ENCODE peak calls at places on chromosomes 2 and 18, in nine cellular contexts. Y is NCI-H345; M is AML-193; O is HEK293T; V is suprapubic skin; W is Peyer's patch; S is fibroblast of lung; D is activated naive CD4-positive, alpha-beta T cell; C is hepatic stellate cell. X is an unnamed sample.

GRCh38 chr2:18674309-18674708 is 84.9 kb upstream of the NT5C1B start:
- DNase-seq in Y (no peak), M (no peak), O (no peak), V (no peak), W (no peak), S (no peak), D (no peak), C (no peak), X (no peak)

GRCh38 chr2:230914886-230915285 is 10.2 kb downstream of the GPR55 start:
- DNase-seq in Y (no peak), M (no peak), O (no peak), V (peak), W (no peak), S (no peak), D (no peak), C (no peak), X (peak)

GRCh38 chr2:235421618-235422017 is 72.2 kb upstream of the AGAP1 start:
- DNase-seq in Y (no peak), M (no peak), O (no peak), V (no peak), W (no peak), S (no peak), D (no peak), C (no peak), X (no peak)

GRCh38 chr2:147937744-147938349 is 82.7 kb downstream of the ORC4 start:
- DNase-seq in Y (peak), M (peak), O (peak), V (no peak), W (peak), S (peak), D (no peak), C (no peak), X (no peak)

GRCh38 chr2:70890469-70891065 is 45.1 kb upstream of the ATP6V1B1 start:
- DNase-seq in Y (no peak), M (no peak), O (no peak), V (no peak), W (no peak), S (no peak), D (no peak), C (no peak), X (no peak)

GRCh38 chr2:181123798-181124217 is 143.4 kb downstream of the UBE2E3 start:
- DNase-seq in Y (no peak), M (peak), O (no peak), V (no peak), W (peak), S (peak), D (peak), C (no peak), X (no peak)

GRCh38 chr2:109342890-109343289 is 213.9 kb downstream of the SH3RF3 start:
- DNase-seq in Y (no peak), M (no peak), O (no peak), V (no peak), W (no peak), S (no peak), D (no peak), C (no peak), X (no peak)

GRCh38 chr2:220318508-220318907 is 691.1 kb downstream of the SLC4A3 start:
- DNase-seq in Y (no peak), M (no peak), O (no peak), V (no peak), W (no peak), S (no peak), D (no peak), C (no peak), X (no peak)

GRCh38 chr18:62744076-62744705 is 28.9 kb downstream of the PHLPP1 start:
- DNase-seq in Y (no peak), M (no peak), O (no peak), V (no peak), W (no peak), S (peak), D (no peak), C (peak), X (peak)

GRCh38 chr2:55311444-55311870 is 42.4 kb upstream of the MTIF2 start:
- DNase-seq in Y (no peak), M (peak), O (peak), V (no peak), W (no peak), S (peak), D (no peak), C (peak), X (no peak)

GRCh38 chr2:177799531-177799930 is 273.0 kb downstream of the PDE11A start:
- DNase-seq in Y (peak), M (peak), O (peak), V (no peak), W (no peak), S (peak), D (no peak), C (no peak), X (no peak)

GRCh38 chr2:73700111-73700510 is 37.0 kb downstream of the TPRKB start:
- DNase-seq in Y (no peak), M (peak), O (no peak), V (no peak), W (no peak), S (no peak), D (no peak), C (no peak), X (no peak)

GRCh38 chr2:10971855-10972348 is 60.2 kb downstream of the KCNF1 start:
- DNase-seq in Y (no peak), M (no peak), O (no peak), V (no peak), W (no peak), S (no peak), D (no peak), C (no peak), X (peak)

GRCh38 chr2:9345997-9346396 is 77.3 kb downstream of the ITGB1BP1 start:
- DNase-seq in Y (no peak), M (no peak), O (no peak), V (no peak), W (no peak), S (no peak), D (no peak), C (no peak), X (no peak)

GRCh38 chr18:22921762-22922161 is 11.4 kb upstream of the RBBP8 start:
- DNase-seq in Y (peak), M (no peak), O (no peak), V (no peak), W (no peak), S (no peak), D (no peak), C (no peak), X (no peak)

GRCh38 chr2:218821605-218822211 is 9.9 kb downstream of the PRKAG3 start:
- DNase-seq in Y (no peak), M (no peak), O (no peak), V (no peak), W (peak), S (no peak), D (no peak), C (no peak), X (no peak)

GRCh38 chr18:35005963-35006577 is 35.1 kb upstream of the MAPRE2 start:
- DNase-seq in Y (peak), M (peak), O (peak), V (no peak), W (no peak), S (peak), D (no peak), C (peak), X (no peak)

GRCh38 chr2:28172114-28172898 is 220.4 kb upstream of the FOSL2 start:
- DNase-seq in Y (no peak), M (no peak), O (no peak), V (no peak), W (peak), S (peak), D (no peak), C (no peak), X (no peak)

GRCh38 chr2:240929364-240930095 is 23.4 kb downstream of the CROCC2 start:
- DNase-seq in Y (no peak), M (no peak), O (no peak), V (peak), W (peak), S (no peak), D (no peak), C (no peak), X (peak)

GRCh38 chr18:33804258-33804657 is 226.2 kb downstream of the ASXL3 start:
- DNase-seq in Y (no peak), M (no peak), O (peak), V (no peak), W (no peak), S (peak), D (no peak), C (no peak), X (no peak)

GRCh38 chr2:238077292-238077691 is 16.5 kb downstream of the SCLY start:
- DNase-seq in Y (no peak), M (no peak), O (no peak), V (no peak), W (no peak), S (no peak), D (no peak), C (no peak), X (no peak)

GRCh38 chr2:105320651-105321215 is 8.8 kb downstream of the TGFBRAP1 start:
- DNase-seq in Y (no peak), M (no peak), O (peak), V (no peak), W (no peak), S (peak), D (no peak), C (no peak), X (no peak)

GRCh38 chr18:71443726-71444480 is 1100.2 kb downstream of the CBLN2 start:
- DNase-seq in Y (no peak), M (no peak), O (no peak), V (no peak), W (no peak), S (peak), D (no peak), C (no peak), X (no peak)

GRCh38 chr18:13641551-13642439 is 84.6 kb downstream of the FAM210A start:
- DNase-seq in Y (no peak), M (no peak), O (no peak), V (no peak), W (no peak), S (no peak), D (no peak), C (no peak), X (no peak)

GRCh38 chr18:26335139-26335933 is 109.1 kb downstream of the TAF4B start:
- DNase-seq in Y (no peak), M (no peak), O (no peak), V (no peak), W (no peak), S (peak), D (no peak), C (no peak), X (no peak)

GRCh38 chr2:23436346-23437099 is 51.5 kb downstream of the KLHL29 start:
- DNase-seq in Y (no peak), M (no peak), O (no peak), V (no peak), W (no peak), S (peak), D (no peak), C (no peak), X (peak)

GRCh38 chr2:78056976-78057375 is 534.8 kb upstream of the LRRTM4 start:
- DNase-seq in Y (no peak), M (no peak), O (no peak), V (no peak), W (no peak), S (no peak), D (no peak), C (no peak), X (no peak)

GRCh38 chr2:206328979-206329378 is 54.5 kb downstream of the ZDBF2 start:
- DNase-seq in Y (no peak), M (no peak), O (no peak), V (no peak), W (no peak), S (no peak), D (no peak), C (no peak), X (no peak)

GRCh38 chr18:58124475-58124874 is 80.4 kb downstream of the NEDD4L start:
- DNase-seq in Y (no peak), M (no peak), O (no peak), V (no peak), W (no peak), S (no peak), D (no peak), C (no peak), X (no peak)

GRCh38 chr2:191800874-191801273 is 46.0 kb downstream of the CAVIN2 start:
- DNase-seq in Y (no peak), M (no peak), O (no peak), V (no peak), W (no peak), S (no peak), D (no peak), C (no peak), X (no peak)